ENCODE peak calls at places on chromosomes 11 and 22, in seven cellular contexts. M, D, L, K, G, H and W are unnamed samples.
A peak's percentile ranks its signal among the peaks of the same experiment; 100 is the strongest.

GRCh38 chr11:131745405-131745804 is 375.0 kb downstream of the NTM start:
- DNase-seq in M (peak; percentile 81), L (no peak), H (no peak), D (no peak), K (peak; percentile 26), G (no peak), W (no peak)

GRCh38 chr22:25742918-25743708 is 1.1 kb downstream of the MYO18B start:
- DNase-seq in D (no peak), L (no peak), K (no peak), H (no peak), G (no peak), M (no peak), W (no peak)

GRCh38 chr11:12053606-12054361 is 45.4 kb upstream of the DKK3 start:
- DNase-seq in D (no peak), K (no peak), G (no peak), L (no peak), M (no peak), H (no peak), W (no peak)

GRCh38 chr11:108788565-108789199 is 123.8 kb downstream of the DDX10 start:
- DNase-seq in G (no peak), L (no peak), D (no peak), M (peak; percentile 48), H (no peak), K (peak; percentile 63), W (no peak)

GRCh38 chr11:2990617-2991476 is 1.3 kb downstream of the NAP1L4 start:
- DNase-seq in M (peak; percentile 9), H (no peak), D (no peak), K (peak; percentile 34), G (peak; percentile 14), L (no peak), W (no peak)

GRCh38 chr11:11789735-11790369 is 51.9 kb upstream of the USP47 start:
- DNase-seq in L (no peak), H (no peak), D (no peak), K (peak; percentile 44), G (peak; percentile 12), M (peak; percentile 8), W (no peak)

GRCh38 chr22:38437416-38437815 is 17.6 kb downstream of the KCNJ4 start:
- DNase-seq in M (no peak), H (no peak), D (no peak), L (no peak), K (no peak), G (no peak), W (no peak)

GRCh38 chr22:27746918-27747317 is 54.6 kb downstream of the MN1 start:
- DNase-seq in G (no peak), H (no peak), L (no peak), K (no peak), M (no peak), D (no peak), W (no peak)

GRCh38 chr11:350723-351255 is 18.5 kb upstream of the B4GALNT4 start:
- DNase-seq in L (no peak), M (no peak), K (no peak), H (no peak), G (no peak), D (no peak), W (no peak)

GRCh38 chr22:20952544-20953341 is 14.3 kb upstream of the AIFM3 start:
- DNase-seq in D (no peak), L (no peak), M (no peak), G (peak; percentile 47), H (no peak), K (no peak), W (no peak)

GRCh38 chr22:46577361-46578249 is 40.2 kb upstream of the CELSR1 start:
- DNase-seq in K (no peak), H (no peak), L (peak; percentile 75), D (no peak), M (no peak), G (no peak), W (no peak)

GRCh38 chr22:44454113-44454769 is 43.8 kb downstream of the RTL6 start:
- DNase-seq in D (no peak), K (no peak), G (no peak), H (no peak), M (no peak), L (no peak), W (no peak)

GRCh38 chr22:49712195-49712791 is 115.4 kb downstream of the BRD1 start:
- DNase-seq in H (no peak), G (no peak), D (no peak), L (no peak), K (peak; percentile 4), M (peak; percentile 7), W (no peak)

GRCh38 chr11:106242723-106243405 is 165.4 kb downstream of the AASDHPPT start:
- DNase-seq in L (no peak), H (no peak), M (peak; percentile 65), K (no peak), D (no peak), G (no peak), W (no peak)

GRCh38 chr11:14974723-14975587 is 2.8 kb upstream of the CALCA start:
- DNase-seq in L (peak; percentile 30), K (peak; percentile 47), M (peak; percentile 16), G (peak; percentile 17), D (no peak), H (peak; percentile 36), W (no peak)

GRCh38 chr11:72308226-72309073 is 64.5 kb upstream of the PHOX2A start:
- DNase-seq in L (no peak), K (peak; percentile 35), M (peak; percentile 97), G (peak; percentile 65), H (no peak), D (peak; percentile 24), W (peak; percentile 36)

GRCh38 chr11:92253945-92254344 is 29.3 kb downstream of the FAT3 start:
- DNase-seq in D (no peak), K (no peak), G (peak; percentile 17), H (no peak), L (no peak), M (peak; percentile 28), W (no peak)

GRCh38 chr11:45590743-45591142 is 74.7 kb downstream of the CHST1 start:
- DNase-seq in K (no peak), L (no peak), G (no peak), H (no peak), M (peak; percentile 44), D (peak; percentile 9), W (peak; percentile 9)

GRCh38 chr22:36125434-36125833 is 35.1 kb downstream of the APOL3 start:
- DNase-seq in D (no peak), H (no peak), K (no peak), G (no peak), L (no peak), M (no peak), W (no peak)

GRCh38 chr22:21992593-21993237 is 10.1 kb upstream of the TOP3B start:
- DNase-seq in M (no peak), G (no peak), D (no peak), L (no peak), K (no peak), H (no peak), W (no peak)

GRCh38 chr22:23690713-23691112 is at the start of gene RGL4:
- DNase-seq in K (no peak), L (no peak), D (no peak), H (no peak), M (no peak), G (no peak), W (no peak)

GRCh38 chr11:2885676-2886081 is at the start of gene CDKN1C:
- DNase-seq in H (peak; percentile 90), L (peak; percentile 100), K (peak; percentile 75), D (no peak), G (peak; percentile 11), M (peak; percentile 74), W (peak; percentile 85)

GRCh38 chr11:255176-255575 is 18.4 kb downstream of the PSMD13 start:
- DNase-seq in K (no peak), G (no peak), L (no peak), M (no peak), D (no peak), H (no peak), W (no peak)

GRCh38 chr22:34702279-34702678 is 363.7 kb upstream of the ISX start:
- DNase-seq in M (no peak), K (no peak), D (no peak), L (no peak), H (no peak), G (peak; percentile 50), W (no peak)

GRCh38 chr22:27110985-27111451 is 453.6 kb downstream of the MIAT start:
- DNase-seq in K (no peak), M (peak; percentile 96), G (no peak), L (no peak), D (peak; percentile 88), H (no peak), W (no peak)

GRCh38 chr11:96543177-96543576 is 153.4 kb downstream of the JRKL start:
- DNase-seq in K (peak; percentile 1), D (no peak), L (no peak), M (no peak), G (no peak), H (no peak), W (no peak)

GRCh38 chr11:130601764-130602163 is 153.3 kb downstream of the ADAMTS15 start:
- DNase-seq in H (no peak), D (no peak), K (no peak), L (no peak), G (no peak), M (no peak), W (no peak)

GRCh38 chr11:115659061-115659963 is 155.1 kb upstream of the CADM1 start:
- DNase-seq in D (no peak), L (no peak), G (no peak), K (no peak), M (peak; percentile 74), H (no peak), W (peak; percentile 8)

GRCh38 chr11:10858505-10859360 is 880 bp upstream of the ZBED5 start:
- DNase-seq in D (peak; percentile 20), K (peak; percentile 46), H (peak; percentile 39), G (peak; percentile 53), L (peak; percentile 40), M (no peak), W (peak; percentile 84)

GRCh38 chr11:125215951-125216350 is 51.4 kb downstream of the PKNOX2 start:
- DNase-seq in L (no peak), M (no peak), H (no peak), K (no peak), D (no peak), G (no peak), W (no peak)

GRCh38 chr11:32168924-32169323 is 78.0 kb downstream of the RCN1 start:
- DNase-seq in G (no peak), M (no peak), K (no peak), D (no peak), H (no peak), L (no peak), W (no peak)

GRCh38 chr11:130178441-130178971 is 18.9 kb downstream of the ST14 start:
- DNase-seq in M (no peak), H (no peak), L (no peak), D (no peak), K (no peak), G (no peak), W (no peak)

GRCh38 chr11:86176165-86176884 is 68.2 kb upstream of the EED start:
- DNase-seq in H (no peak), L (no peak), K (peak; percentile 4), G (no peak), D (no peak), M (peak; percentile 78), W (no peak)

GRCh38 chr11:67657300-67657699 is 6.8 kb upstream of the ACY3 start:
- DNase-seq in D (no peak), G (no peak), K (no peak), M (no peak), H (no peak), L (no peak), W (no peak)

GRCh38 chr11:102926946-102927623 is 28.4 kb downstream of the MMP13 start:
- DNase-seq in K (no peak), H (no peak), M (no peak), L (no peak), D (no peak), G (no peak), W (no peak)

GRCh38 chr11:3156282-3156660 is 8.8 kb downstream of the OSBPL5 start:
- DNase-seq in H (no peak), L (no peak), M (no peak), K (no peak), G (no peak), D (no peak), W (no peak)